ENCODE peak calls at places on chromosome X, in seven cellular contexts. X, D, A, F, K, L and N are unnamed samples.

GRCh38 chrX:47607091-47607490 is 12.6 kb downstream of the SYN1 start:
- DNase-seq in D (no peak), F (no peak), K (no peak), L (peak), A (no peak), X (no peak), N (no peak)

GRCh38 chrX:53715336-53715924 is 28.9 kb upstream of the HUWE1 start:
- DNase-seq in D (no peak), F (no peak), X (no peak), A (no peak), K (no peak), L (no peak), N (no peak)

GRCh38 chrX:85111347-85111746 is 107.7 kb downstream of the APOOL start:
- DNase-seq in L (no peak), X (no peak), A (no peak), K (no peak), D (no peak), F (peak), N (peak)

GRCh38 chrX:117002981-117003380 is 540.2 kb upstream of the CT83 start:
- DNase-seq in F (no peak), K (no peak), X (no peak), D (no peak), A (no peak), L (no peak), N (no peak)

GRCh38 chrX:54301516-54301915 is 56.3 kb downstream of the WNK3 start:
- DNase-seq in A (no peak), D (no peak), X (no peak), F (no peak), K (no peak), L (no peak), N (no peak)

GRCh38 chrX:69156638-69157037 is 8.6 kb downstream of the PJA1 start:
- DNase-seq in D (no peak), F (no peak), K (no peak), A (peak), X (no peak), L (no peak), N (no peak)

GRCh38 chrX:7614616-7615015 is 228.4 kb upstream of the VCX start:
- DNase-seq in X (no peak), D (no peak), L (no peak), A (no peak), K (no peak), F (no peak), N (no peak)

GRCh38 chrX:119690921-119691716 is 1.8 kb downstream of the SEPTIN6 start:
- DNase-seq in X (peak), A (no peak), L (peak), F (peak), K (peak), D (no peak), N (no peak)

GRCh38 chrX:22800806-22801205 is 199.0 kb upstream of the DDX53 start:
- DNase-seq in D (no peak), X (peak), F (no peak), K (peak), A (no peak), L (no peak), N (no peak)

GRCh38 chrX:55127692-55128091 is 38.9 kb downstream of the PAGE2 start:
- DNase-seq in K (no peak), D (no peak), L (peak), F (no peak), A (no peak), X (no peak), N (no peak)

GRCh38 chrX:56130013-56130412 is 102.1 kb upstream of the KLF8 start:
- DNase-seq in D (no peak), X (no peak), K (no peak), L (no peak), F (no peak), A (no peak), N (no peak)
- H3K18ac ChIP-seq in D (no peak), X (no peak), K (no peak), L (no peak), F (no peak), A (no peak), N (no peak)

GRCh38 chrX:11290673-11291072 is 2.5 kb upstream of the AMELX start:
- DNase-seq in F (no peak), A (no peak), K (no peak), L (no peak), D (no peak), X (no peak), N (no peak)
- H3K4ac ChIP-seq in F (no peak), A (no peak), K (no peak), L (no peak), D (no peak), X (no peak), N (no peak)

GRCh38 chrX:36198575-36198974 is 279.0 kb downstream of the CFAP47 start:
- DNase-seq in X (peak), A (no peak), F (no peak), D (no peak), L (no peak), K (peak), N (no peak)

GRCh38 chrX:36199926-36200325 is 280.4 kb downstream of the CFAP47 start:
- DNase-seq in K (peak), X (no peak), L (no peak), A (no peak), F (no peak), D (no peak), N (no peak)
- H4K8ac ChIP-seq in K (no peak), X (no peak), L (no peak), A (no peak), F (no peak), D (no peak), N (no peak)

DNA sequence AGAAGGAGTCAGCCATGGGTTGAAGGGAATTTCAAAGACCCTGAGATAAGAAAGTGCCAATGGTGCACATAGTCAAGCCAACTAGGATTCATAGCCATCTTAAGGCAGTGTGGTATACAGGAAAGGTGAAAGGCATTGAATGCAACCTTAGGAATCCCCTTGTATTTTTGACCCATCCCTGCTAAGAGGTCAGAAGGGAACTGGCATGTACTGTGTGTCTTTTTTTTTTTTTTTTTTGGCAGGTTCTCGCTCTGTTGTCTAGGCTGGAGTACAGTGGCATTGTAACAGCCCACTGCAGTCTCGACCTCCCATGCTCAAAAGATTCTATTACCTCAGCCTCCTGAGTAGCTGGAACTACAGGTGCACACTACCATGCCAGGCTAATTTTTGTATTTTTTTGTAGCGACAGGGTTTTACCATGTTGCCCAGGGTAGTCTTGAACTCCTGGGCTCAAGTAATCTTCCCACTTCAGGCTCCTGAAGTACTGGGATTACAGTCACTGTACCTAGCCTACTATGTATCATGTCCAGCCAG is 40.8 kb downstream of the VSIG4 start:
- DNase-seq in L (no peak), F (no peak), X (no peak), K (no peak), A (no peak), D (no peak), N (no peak)
- H3K18ac ChIP-seq in L (no peak), F (no peak), X (no peak), K (no peak), A (no peak), D (no peak), N (no peak)

DNA sequence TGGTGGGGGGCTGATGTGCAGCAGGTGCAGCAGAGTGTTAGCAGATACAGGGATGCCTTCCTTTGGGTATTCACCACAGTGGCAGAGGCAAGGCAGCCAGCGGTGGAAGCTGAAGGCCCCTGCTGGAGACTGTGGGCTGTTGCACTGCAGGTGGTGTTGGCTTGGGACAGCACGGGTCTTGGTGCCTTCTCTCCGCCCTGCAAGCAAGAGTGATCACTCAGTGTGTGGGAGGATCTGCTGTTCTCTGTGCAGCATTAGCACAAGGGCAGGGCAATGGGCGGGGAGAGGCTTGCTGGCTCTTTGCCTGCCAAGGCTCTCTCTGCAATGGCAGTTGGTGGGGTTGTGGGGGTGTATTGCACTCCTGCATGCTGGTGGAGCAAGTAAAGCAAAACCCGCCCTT is 821.0 kb upstream of the GRIA3 start:
- DNase-seq in F (no peak), L (no peak), A (peak), X (peak), K (no peak), D (no peak), N (no peak)
- H3K4ac ChIP-seq in F (no peak), L (no peak), A (no peak), X (no peak), K (no peak), D (no peak), N (no peak)